ENCODE peak calls at places on chromosomes 11 and 22, in ten cellular contexts. J, O, I, H, Q, N, R, U, A and D are unnamed samples.
A peak's percentile ranks its signal among the peaks of the same experiment; 100 is the strongest.

GRCh38 chr22:25833676-25834075 is 91.7 kb downstream of the MYO18B start:
- DNase-seq in J (no peak), O (no peak), I (no peak), H (no peak), Q (no peak), N (no peak), R (no peak), U (no peak), A (no peak), D (no peak)

GRCh38 chr22:40238425-40239344 is 61.0 kb downstream of the TNRC6B start:
- DNase-seq in J (no peak), O (peak; percentile 85), I (peak; percentile 89), H (no peak), Q (peak; percentile 74), N (peak; percentile 67), R (peak; percentile 83), U (no peak), A (no peak), D (no peak)

GRCh38 chr11:70628881-70629844 is 230.8 kb downstream of the CTTN start:
- DNase-seq in J (no peak), O (no peak), I (no peak), H (no peak), Q (no peak), N (no peak), R (peak; percentile 38), U (peak; percentile 39), A (peak; percentile 26), D (no peak)

GRCh38 chr11:70790671-70791300 is 392.5 kb downstream of the CTTN start:
- DNase-seq in J (no peak), O (peak; percentile 3), I (no peak), H (no peak), Q (no peak), N (no peak), R (no peak), U (no peak), A (no peak), D (no peak)

GRCh38 chr11:60788401-60789110 is 3.4 kb downstream of the MS4A10 start:
- DNase-seq in J (no peak), O (peak; percentile 14), I (no peak), H (no peak), Q (no peak), N (no peak), R (peak; percentile 54), U (no peak), A (no peak), D (no peak)

GRCh38 chr11:65552413-65552951 is 5.7 kb downstream of the LTBP3 start:
- DNase-seq in J (no peak), O (no peak), I (no peak), H (no peak), Q (no peak), N (no peak), R (no peak), U (no peak), A (no peak), D (no peak)

GRCh38 chr11:100686476-100686875 is 612 bp upstream of the ARHGAP42 start:
- DNase-seq in J (no peak), O (no peak), I (no peak), H (no peak), Q (no peak), N (no peak), R (no peak), U (no peak), A (no peak), D (no peak)

GRCh38 chr11:11937957-11938356 is 70.5 kb downstream of the DKK3 start:
- DNase-seq in J (no peak), O (peak; percentile 4), I (peak; percentile 22), H (no peak), Q (peak; percentile 38), N (no peak), R (no peak), U (no peak), A (no peak), D (no peak)

GRCh38 chr22:47596176-47596690 is 833.8 kb downstream of the TBC1D22A start:
- DNase-seq in J (no peak), O (no peak), I (no peak), H (no peak), Q (no peak), N (no peak), R (no peak), U (no peak), A (no peak), D (no peak)

DNA sequence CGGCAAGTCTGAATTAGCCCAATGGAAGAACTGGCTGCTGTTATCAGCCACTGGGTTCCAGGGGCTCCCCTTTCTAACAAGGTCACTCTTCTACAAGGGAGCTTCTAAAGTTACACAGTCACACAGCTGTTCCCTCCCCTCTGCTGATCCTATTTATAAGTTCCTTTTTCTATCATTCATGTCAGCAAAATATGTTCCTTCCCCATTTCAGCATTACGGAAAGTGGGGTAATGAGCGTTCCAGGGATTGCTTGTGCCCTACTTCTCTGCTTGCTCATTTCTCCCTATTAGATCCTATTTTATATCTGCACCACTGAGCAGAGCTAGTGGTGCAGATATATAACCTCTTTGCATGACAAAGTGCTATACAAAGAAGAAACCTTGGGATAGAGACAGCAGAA is 22.7 kb upstream of the PLEKHB1 start:
- DNase-seq in J (peak; percentile 47), O (no peak), I (no peak), H (no peak), Q (no peak), N (no peak), R (no peak), U (no peak), A (no peak), D (no peak)
- TF ChIP-seq CTCF in J (no peak), O (no peak), I (no peak), H (no peak), Q (no peak), N (no peak), R (no peak), U (no peak), A (no peak), D (no peak)

GRCh38 chr11:10893713-10894112 is 35.9 kb upstream of the ZBED5 start:
- DNase-seq in J (no peak), O (peak; percentile 79), I (peak; percentile 47), H (no peak), Q (peak; percentile 89), N (peak; percentile 62), R (peak; percentile 59), U (no peak), A (no peak), D (no peak)
- TF ChIP-seq CTCF in J (no peak), O (peak; percentile 54), I (peak; percentile 36), H (no peak), Q (peak; percentile 69), N (peak; percentile 18), R (peak; percentile 43), U (no peak), A (no peak), D (no peak)

GRCh38 chr11:57643802-57644201 is 5.9 kb downstream of the YPEL4 start:
- DNase-seq in J (no peak), O (no peak), I (no peak), H (no peak), Q (peak; percentile 44), N (no peak), R (peak; percentile 71), U (no peak), A (no peak), D (no peak)
- TF ChIP-seq CTCF in J (no peak), O (peak; percentile 19), I (no peak), H (no peak), Q (no peak), N (peak; percentile 4), R (no peak), U (no peak), A (no peak), D (no peak)

GRCh38 chr11:43367382-43368178 is 8.9 kb downstream of the TTC17 start:
- DNase-seq in J (no peak), O (no peak), I (peak; percentile 85), H (no peak), Q (peak; percentile 56), N (no peak), R (peak; percentile 15), U (no peak), A (no peak), D (no peak)
- TF ChIP-seq CTCF in J (no peak), O (no peak), I (no peak), H (no peak), Q (no peak), N (no peak), R (no peak), U (no peak), A (no peak), D (no peak)

DNA sequence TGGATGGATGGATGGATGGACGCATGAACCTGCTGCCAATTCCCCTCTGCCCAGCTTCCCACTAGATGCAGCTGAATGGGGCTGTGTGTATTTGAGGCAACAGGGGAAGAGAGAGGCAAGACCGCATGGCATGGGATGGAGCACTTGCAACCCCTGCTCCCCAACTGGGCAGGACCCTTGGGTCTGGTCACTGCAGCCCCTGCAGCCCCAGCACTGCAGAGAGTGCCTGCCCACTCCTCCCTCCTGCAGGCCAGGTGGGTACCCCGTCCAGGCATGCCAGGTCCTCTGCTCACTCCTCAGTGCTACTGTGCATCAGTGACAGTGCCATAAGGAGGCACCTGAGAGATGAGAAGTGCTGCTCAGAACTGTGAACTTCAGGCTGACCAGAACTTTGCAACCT is 40.3 kb downstream of the OSBPL5 start:
- DNase-seq in J (peak; percentile 38), O (no peak), I (no peak), H (no peak), Q (no peak), N (no peak), R (no peak), U (no peak), A (no peak), D (no peak)
- TF ChIP-seq CTCF in J (no peak), O (no peak), I (no peak), H (no peak), Q (no peak), N (peak; percentile 0), R (no peak), U (no peak), A (no peak), D (no peak)

DNA sequence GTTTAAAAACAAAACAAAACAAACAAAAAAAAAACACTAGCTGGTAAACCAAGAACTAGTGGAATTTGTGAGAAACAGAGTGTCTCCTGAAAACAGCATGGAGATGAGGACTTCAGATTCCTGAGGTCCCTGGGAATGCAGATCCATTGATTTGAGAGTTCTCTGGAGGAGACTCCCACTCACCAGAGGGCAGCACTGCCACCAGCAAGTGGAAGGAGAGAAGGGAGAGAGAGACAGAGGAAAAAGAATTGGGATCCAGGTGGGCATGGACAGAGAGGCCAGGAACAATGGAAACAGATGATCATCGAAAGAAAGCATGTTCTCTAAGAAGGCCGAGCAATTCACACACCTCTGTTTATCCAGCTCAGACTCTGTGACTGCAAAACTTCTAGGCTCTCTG is 31.8 kb downstream of the ETS1 start:
- DNase-seq in J (no peak), O (peak; percentile 54), I (peak; percentile 29), H (no peak), Q (no peak), N (no peak), R (peak; percentile 36), U (peak; percentile 53), A (no peak), D (no peak)
- TF ChIP-seq CTCF in J (no peak), O (peak; percentile 73), I (peak; percentile 27), H (no peak), Q (peak; percentile 37), N (peak; percentile 53), R (peak; percentile 45), U (peak; percentile 74), A (no peak), D (no peak)